ENCODE peak calls at places on chromosomes 2 and 18, in six cellular contexts. U is bronchial epithelial cell, I is fibroblast of lung, W is OCI-LY7, G is heart left ventricle, T is mucosa of descending colon. P is an unnamed sample.

GRCh38 chr2:134845719-134846118 is 7.3 kb downstream of the ACMSD start:
- DNase-seq in U (peak; percentile 73), I (peak; percentile 37), W (no peak), G (no peak), T (no peak), P (no peak)

GRCh38 chr2:206443735-206444527 is 599 bp downstream of the ADAM23 start:
- DNase-seq in U (no peak), I (peak; percentile 25), W (peak; percentile 6), G (peak; percentile 64), T (no peak), P (no peak)

GRCh38 chr2:172196768-172197322 is 94.1 kb upstream of the DLX2 start:
- DNase-seq in U (peak; percentile 100), I (peak; percentile 58), W (no peak), G (peak; percentile 65), T (no peak), P (peak; percentile 83)

GRCh38 chr18:31050635-31051034 is 8.1 kb upstream of the DSC3 start:
- DNase-seq in U (peak; percentile 53), I (no peak), W (no peak), G (no peak), T (no peak), P (no peak)

GRCh38 chr2:187011206-187011605 is 162.2 kb upstream of the ZSWIM2 start:
- DNase-seq in U (peak; percentile 68), I (no peak), W (no peak), G (no peak), T (no peak), P (no peak)

GRCh38 chr2:61793389-61793836 is 60.4 kb downstream of the FAM161A start:
- DNase-seq in U (peak; percentile 55), I (peak; percentile 64), W (peak; percentile 86), G (peak; percentile 68), T (peak; percentile 73), P (peak; percentile 56)

GRCh38 chr2:37376421-37377186 is 32.2 kb downstream of the QPCT start:
- DNase-seq in U (peak; percentile 82), I (peak; percentile 94), W (peak; percentile 95), G (no peak), T (no peak), P (no peak)

GRCh38 chr2:126886201-126886905 is 12.3 kb upstream of the TEX51 start:
- DNase-seq in U (no peak), I (peak; percentile 56), W (peak; percentile 38), G (peak; percentile 80), T (peak; percentile 85), P (peak; percentile 66)

GRCh38 chr2:6525371-6525770 is 340.3 kb downstream of the CMPK2 start:
- DNase-seq in U (no peak), I (no peak), W (no peak), G (no peak), T (no peak), P (no peak)

GRCh38 chr2:6523476-6523875 is 342.2 kb downstream of the CMPK2 start:
- DNase-seq in U (no peak), I (no peak), W (no peak), G (no peak), T (no peak), P (no peak)

GRCh38 chr2:6531304-6531703 is 334.4 kb downstream of the CMPK2 start:
- DNase-seq in U (no peak), I (no peak), W (no peak), G (no peak), T (no peak), P (no peak)

GRCh38 chr2:6524678-6525367 is 340.9 kb downstream of the CMPK2 start:
- DNase-seq in U (no peak), I (peak; percentile 4), W (no peak), G (no peak), T (no peak), P (no peak)

DNA sequence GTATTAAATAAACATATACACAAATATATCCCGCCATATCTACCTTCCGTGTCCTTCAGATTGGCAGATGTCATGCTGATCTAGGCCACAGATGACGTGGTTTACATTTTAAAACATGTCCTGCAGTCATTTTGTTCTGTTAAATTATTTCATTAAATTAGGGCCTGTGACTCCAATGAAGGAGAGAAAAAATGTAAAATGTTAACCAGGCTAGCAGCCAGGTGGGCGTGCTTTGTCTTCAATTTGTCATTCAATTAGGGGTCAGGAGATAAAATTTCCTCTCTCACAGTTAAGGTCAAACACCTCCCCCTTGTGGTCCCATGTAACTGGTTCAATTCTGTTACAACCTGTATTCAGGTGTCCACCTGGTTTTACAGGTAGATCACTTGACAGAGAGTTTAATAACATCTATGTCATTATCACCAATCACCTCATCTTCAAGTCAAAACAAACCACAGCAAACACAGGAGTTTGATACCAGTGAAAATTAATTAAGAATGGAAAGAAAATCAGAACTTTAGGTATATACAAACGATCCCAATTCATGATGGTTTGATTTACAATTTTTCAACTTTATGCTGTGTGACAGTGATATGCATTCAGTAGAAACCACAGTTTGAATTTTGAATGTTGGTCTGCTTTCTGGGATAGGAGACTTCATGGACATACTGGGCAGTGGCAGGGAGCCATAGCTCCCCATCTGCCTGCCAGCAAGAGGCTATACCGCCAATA is 339.4 kb downstream of the CMPK2 start:
- DNase-seq in U (peak; percentile 15), I (no peak), W (peak; percentile 78), G (no peak), T (no peak), P (no peak)
- TF ChIP-seq CTCF in U (peak; percentile 11), I (no peak), W (peak; percentile 96), G (no peak), T (peak; percentile 22), P (no peak)

GRCh38 chr2:138486347-138487198 is 15.0 kb upstream of the SPOPL start:
- DNase-seq in U (no peak), I (no peak), W (no peak), G (no peak), T (no peak), P (no peak)
- TF ChIP-seq CTCF in U (no peak), I (no peak), W (peak; percentile 55), G (no peak), T (no peak), P (no peak)

GRCh38 chr2:3000968-3001367 is 376.6 kb downstream of the EIPR1 start:
- DNase-seq in U (no peak), I (no peak), W (no peak), G (no peak), T (no peak), P (no peak)

GRCh38 chr2:3005859-3006258 is 371.8 kb downstream of the EIPR1 start:
- DNase-seq in U (no peak), I (no peak), W (no peak), G (no peak), T (no peak), P (no peak)

GRCh38 chr2:3007135-3007534 is 370.5 kb downstream of the EIPR1 start:
- DNase-seq in U (no peak), I (no peak), W (no peak), G (no peak), T (no peak), P (no peak)

DNA sequence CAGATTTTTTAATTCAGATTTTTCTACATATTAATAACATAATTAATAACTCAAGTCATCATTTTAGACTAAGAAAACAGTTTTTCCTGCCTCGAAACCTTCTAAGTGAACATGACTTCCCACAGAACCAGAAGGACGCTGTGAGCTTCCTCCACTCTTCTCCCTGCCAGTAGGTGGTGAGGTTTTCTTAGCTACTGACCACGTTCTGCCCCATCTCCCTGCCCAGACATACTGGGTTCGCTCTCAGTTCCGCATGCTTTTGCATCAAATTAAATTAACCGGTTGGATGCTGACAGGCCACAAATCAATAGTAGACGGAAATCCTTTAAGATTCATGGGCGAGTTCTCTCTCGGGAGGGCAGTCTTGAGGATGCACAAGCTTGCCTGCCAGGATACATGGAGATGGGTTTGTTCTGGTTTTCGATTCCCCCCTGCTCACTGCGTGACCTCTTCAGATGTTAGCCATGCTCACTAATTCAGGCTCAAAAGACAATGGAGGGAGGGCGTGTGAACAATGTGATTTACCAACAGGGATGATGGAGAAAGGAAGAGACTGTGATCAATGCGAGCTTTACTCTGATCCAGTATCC is 375.9 kb downstream of the EIPR1 start:
- DNase-seq in U (no peak), I (no peak), W (peak; percentile 18), G (no peak), T (no peak), P (no peak)
- TF ChIP-seq CTCF in U (no peak), I (no peak), W (peak; percentile 58), G (no peak), T (no peak), P (no peak)

GRCh38 chr2:216695401-216695821 is at the start of gene IGFBP5:
- DNase-seq in U (peak; percentile 29), I (peak; percentile 96), W (no peak), G (peak; percentile 92), T (peak; percentile 77), P (no peak)
- TF ChIP-seq CTCF in U (peak; percentile 10), I (peak; percentile 13), W (no peak), G (no peak), T (no peak), P (no peak)

DNA sequence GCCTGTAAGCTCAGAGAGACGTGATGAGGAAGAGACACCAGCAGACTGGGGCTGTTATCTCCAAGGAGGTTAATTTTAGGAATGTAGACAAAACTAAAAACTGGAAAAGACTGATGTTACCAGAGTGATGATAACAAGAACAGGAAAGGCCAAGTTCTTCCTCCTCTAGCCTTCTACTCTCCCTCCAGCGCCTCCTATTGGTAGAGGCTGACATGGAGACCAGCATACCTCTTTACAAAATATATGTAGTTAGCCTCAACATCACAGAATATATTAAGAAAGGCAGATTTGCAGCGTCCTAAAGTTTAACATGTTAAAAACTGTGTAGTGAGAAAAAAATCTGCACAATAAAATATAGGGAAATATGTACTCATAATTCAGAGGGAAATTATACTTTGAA is 66.0 kb downstream of the TCF4 start:
- DNase-seq in U (no peak), I (no peak), W (peak; percentile 32), G (no peak), T (no peak), P (no peak)
- TF ChIP-seq CTCF in U (peak; percentile 39), I (peak; percentile 8), W (peak; percentile 70), G (peak; percentile 32), T (no peak), P (peak; percentile 69)